ENCODE peak calls at places on chromosomes 6 and 20, in seven cellular contexts. W is Right ventricle myocardium inferior, D is esophagus squamous epithelium, Q is Right ventricle myocardium superior, Y is GF-D8, S is HT1080, J is T-helper 17 cell. I is an unnamed sample.

GRCh38 chr6:27414996-27415395 is 26.4 kb downstream of the ZNF391 start:
- DNase-seq in W (no peak), D (no peak), Q (no peak), Y (no peak), S (peak; percentile 5), J (no peak), I (no peak)

GRCh38 chr6:19446570-19446969 is 390.6 kb upstream of the ID4 start:
- DNase-seq in W (no peak), D (no peak), Q (no peak), Y (no peak), S (no peak), J (no peak), I (no peak)

GRCh38 chr20:34512955-34513419 is 3.2 kb upstream of the DYNLRB1 start:
- DNase-seq in W (no peak), D (no peak), Q (no peak), Y (no peak), S (no peak), J (no peak), I (peak; percentile 36)

GRCh38 chr6:129491436-129491835 is 218.5 kb downstream of the ARHGAP18 start:
- DNase-seq in W (no peak), D (no peak), Q (no peak), Y (no peak), S (no peak), J (no peak), I (no peak)

GRCh38 chr20:35772563-35773058 is 796 bp downstream of the PHF20 start:
- DNase-seq in W (no peak), D (no peak), Q (no peak), Y (no peak), S (no peak), J (no peak), I (no peak)

GRCh38 chr6:141326426-141326825 is 806.3 kb upstream of the GJE1 start:
- DNase-seq in W (no peak), D (no peak), Q (no peak), Y (no peak), S (peak; percentile 96), J (no peak), I (peak; percentile 95)

GRCh38 chr6:40555092-40555491 is 32.1 kb downstream of the LRFN2 start:
- DNase-seq in W (no peak), D (no peak), Q (no peak), Y (no peak), S (peak; percentile 24), J (no peak), I (no peak)

GRCh38 chr6:63245908-63246307 is 34.6 kb downstream of the FKBP1C start:
- DNase-seq in W (no peak), D (no peak), Q (no peak), Y (no peak), S (no peak), J (no peak), I (no peak)

GRCh38 chr6:40315055-40315454 is 272.1 kb downstream of the LRFN2 start:
- DNase-seq in W (no peak), D (no peak), Q (no peak), Y (no peak), S (no peak), J (no peak), I (no peak)

GRCh38 chr6:131292145-131292938 is 157.1 kb downstream of the AKAP7 start:
- DNase-seq in W (no peak), D (no peak), Q (no peak), Y (no peak), S (no peak), J (no peak), I (no peak)

GRCh38 chr6:1931817-1932216 is 313.6 kb downstream of the GMDS start:
- DNase-seq in W (no peak), D (no peak), Q (no peak), Y (no peak), S (no peak), J (no peak), I (no peak)

GRCh38 chr6:119627908-119628669 is 278.5 kb upstream of the MAN1A1 start:
- DNase-seq in W (no peak), D (no peak), Q (no peak), Y (no peak), S (peak; percentile 85), J (no peak), I (peak; percentile 39)

GRCh38 chr6:34888874-34889555 is at the start of gene ANKS1A:
- DNase-seq in W (peak; percentile 94), D (peak; percentile 8), Q (peak; percentile 91), Y (no peak), S (peak; percentile 41), J (peak; percentile 89), I (no peak)

GRCh38 chr20:47318596-47319516 is 37.6 kb downstream of the ZMYND8 start:
- DNase-seq in W (peak; percentile 87), D (no peak), Q (peak; percentile 85), Y (peak; percentile 44), S (no peak), J (no peak), I (peak; percentile 71)

GRCh38 chr20:34528921-34529297 is 12.7 kb downstream of the DYNLRB1 start:
- DNase-seq in W (peak; percentile 83), D (no peak), Q (peak; percentile 80), Y (no peak), S (no peak), J (no peak), I (no peak)

GRCh38 chr6:11198663-11199603 is 33.5 kb downstream of the NEDD9 start:
- DNase-seq in W (no peak), D (no peak), Q (no peak), Y (peak; percentile 35), S (no peak), J (no peak), I (no peak)

GRCh38 chr6:41200901-41201783 is at the start of gene TREML2:
- DNase-seq in W (peak; percentile 77), D (no peak), Q (peak; percentile 61), Y (peak; percentile 84), S (no peak), J (no peak), I (no peak)

GRCh38 chr6:6248651-6249050 is 71.8 kb downstream of the F13A1 start:
- DNase-seq in W (no peak), D (no peak), Q (no peak), Y (no peak), S (no peak), J (no peak), I (no peak)

GRCh38 chr6:111825439-111825838 is 47.8 kb downstream of the FYN start:
- DNase-seq in W (no peak), D (no peak), Q (no peak), Y (no peak), S (no peak), J (no peak), I (no peak)

GRCh38 chr6:44222486-44222986 is 859 bp upstream of the SLC29A1 start:
- DNase-seq in W (no peak), D (no peak), Q (no peak), Y (no peak), S (no peak), J (no peak), I (no peak)

GRCh38 chr6:15464211-15464725 is 198.6 kb downstream of the DTNBP1 start:
- DNase-seq in W (no peak), D (no peak), Q (no peak), Y (no peak), S (no peak), J (peak; percentile 27), I (no peak)